ENCODE peak calls at places on chromosomes 13 and 19, in four cellular contexts. One of them, this sample, is unnamed.

GRCh38 chr13:99373436-99373835 is 66.2 kb upstream of the GPR183 start:
- DNase-seq in omental fat pad: no peak
- DNase-seq in CD8-positive, alpha-beta T cell: peak
- DNase-seq in epithelial cell of esophagus: no peak
- DNase-seq in this sample: no peak

GRCh38 chr13:109146912-109147624 is 517.7 kb downstream of the MYO16 start:
- DNase-seq in CD8-positive, alpha-beta T cell: no peak
- DNase-seq in omental fat pad: no peak
- DNase-seq in epithelial cell of esophagus: peak
- DNase-seq in this sample: no peak

GRCh38 chr19:3357731-3358391 is 8.5 kb upstream of the NFIC start:
- DNase-seq in omental fat pad: no peak
- DNase-seq in epithelial cell of esophagus: peak
- DNase-seq in CD8-positive, alpha-beta T cell: no peak
- DNase-seq in this sample: no peak

GRCh38 chr13:27971236-27971645 is 2.1 kb upstream of the CDX2 start:
- DNase-seq in omental fat pad: no peak
- DNase-seq in epithelial cell of esophagus: no peak
- DNase-seq in CD8-positive, alpha-beta T cell: no peak
- DNase-seq in this sample: no peak

GRCh38 chr13:113882266-113882627 is 18.4 kb upstream of the GAS6 start:
- DNase-seq in omental fat pad: no peak
- DNase-seq in epithelial cell of esophagus: no peak
- DNase-seq in CD8-positive, alpha-beta T cell: no peak
- DNase-seq in this sample: no peak

GRCh38 chr19:51716925-51717324 is 6.9 kb downstream of the HAS1 start:
- DNase-seq in CD8-positive, alpha-beta T cell: no peak
- DNase-seq in omental fat pad: no peak
- DNase-seq in epithelial cell of esophagus: no peak
- DNase-seq in this sample: no peak

GRCh38 chr13:64078025-64078424 is 2662.4 kb upstream of the PCDH20 start:
- DNase-seq in epithelial cell of esophagus: no peak
- DNase-seq in omental fat pad: no peak
- DNase-seq in CD8-positive, alpha-beta T cell: no peak
- DNase-seq in this sample: no peak

GRCh38 chr19:6767081-6767356 is 216 bp downstream of the SH2D3A start:
- DNase-seq in CD8-positive, alpha-beta T cell: no peak
- DNase-seq in omental fat pad: no peak
- DNase-seq in epithelial cell of esophagus: peak
- DNase-seq in this sample: no peak

GRCh38 chr13:113883921-113884804 is 20.3 kb upstream of the GAS6 start:
- DNase-seq in omental fat pad: no peak
- DNase-seq in CD8-positive, alpha-beta T cell: no peak
- DNase-seq in epithelial cell of esophagus: no peak
- DNase-seq in this sample: no peak

GRCh38 chr13:98370806-98371553 is 193.9 kb upstream of the RNF113B start:
- DNase-seq in epithelial cell of esophagus: peak
- DNase-seq in CD8-positive, alpha-beta T cell: no peak
- DNase-seq in omental fat pad: no peak
- DNase-seq in this sample: no peak

GRCh38 chr13:107210216-107211010 is 642.5 kb upstream of the ARGLU1 start:
- DNase-seq in epithelial cell of esophagus: no peak
- DNase-seq in CD8-positive, alpha-beta T cell: no peak
- DNase-seq in omental fat pad: no peak
- DNase-seq in this sample: no peak

GRCh38 chr19:56942749-56943148 is 102.2 kb upstream of the PEG3 start:
- DNase-seq in epithelial cell of esophagus: no peak
- DNase-seq in omental fat pad: no peak
- DNase-seq in CD8-positive, alpha-beta T cell: no peak
- DNase-seq in this sample: no peak

GRCh38 chr19:19361075-19361594 is 40.5 kb downstream of the MAU2 start:
- DNase-seq in omental fat pad: peak
- DNase-seq in epithelial cell of esophagus: peak
- DNase-seq in CD8-positive, alpha-beta T cell: peak
- DNase-seq in this sample: peak

DNA sequence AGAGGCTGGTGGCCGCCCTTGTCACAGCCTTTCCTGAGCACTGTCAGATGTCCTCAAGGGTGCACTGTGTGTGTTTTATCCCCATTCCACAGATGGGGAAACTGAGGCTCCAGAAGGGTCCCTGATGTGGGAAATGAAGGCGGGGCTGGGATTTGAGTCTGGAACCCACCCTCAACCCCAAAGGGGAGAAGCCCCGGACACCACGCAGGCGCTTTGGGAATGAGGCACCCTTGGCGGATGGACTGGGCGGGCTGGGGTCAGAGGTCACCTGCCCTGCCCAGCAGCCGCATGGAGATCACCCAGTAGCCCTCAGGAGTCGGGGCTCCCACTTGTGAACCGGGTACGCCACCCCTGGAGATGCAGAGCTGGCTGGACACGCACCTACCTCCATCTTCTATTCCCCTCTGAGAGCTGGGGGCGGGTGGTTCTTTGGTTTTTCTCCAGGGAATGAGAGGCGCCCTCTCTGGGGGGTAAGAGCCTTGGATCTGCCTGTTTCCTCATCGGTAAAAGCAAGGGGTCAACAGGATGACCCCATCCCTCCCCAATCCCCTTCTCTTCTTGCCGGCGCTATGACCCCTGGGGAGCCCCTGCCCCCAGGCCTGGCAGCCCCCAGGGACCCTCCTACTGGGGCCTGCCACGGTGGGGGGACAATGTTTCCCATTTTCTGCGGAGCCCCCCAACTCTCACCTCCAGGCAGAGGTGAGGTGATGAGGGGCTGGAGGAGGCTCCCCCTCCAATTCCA is 8.3 kb upstream of the ONECUT3 start:
- DNase-seq in CD8-positive, alpha-beta T cell: no peak
- DNase-seq in omental fat pad: no peak
- DNase-seq in epithelial cell of esophagus: no peak
- DNase-seq in this sample: no peak
- TF ChIP-seq CTCF in CD8-positive, alpha-beta T cell: no peak
- TF ChIP-seq CTCF in omental fat pad: no peak
- TF ChIP-seq CTCF in epithelial cell of esophagus: no peak
- TF ChIP-seq CTCF in this sample: no peak

DNA sequence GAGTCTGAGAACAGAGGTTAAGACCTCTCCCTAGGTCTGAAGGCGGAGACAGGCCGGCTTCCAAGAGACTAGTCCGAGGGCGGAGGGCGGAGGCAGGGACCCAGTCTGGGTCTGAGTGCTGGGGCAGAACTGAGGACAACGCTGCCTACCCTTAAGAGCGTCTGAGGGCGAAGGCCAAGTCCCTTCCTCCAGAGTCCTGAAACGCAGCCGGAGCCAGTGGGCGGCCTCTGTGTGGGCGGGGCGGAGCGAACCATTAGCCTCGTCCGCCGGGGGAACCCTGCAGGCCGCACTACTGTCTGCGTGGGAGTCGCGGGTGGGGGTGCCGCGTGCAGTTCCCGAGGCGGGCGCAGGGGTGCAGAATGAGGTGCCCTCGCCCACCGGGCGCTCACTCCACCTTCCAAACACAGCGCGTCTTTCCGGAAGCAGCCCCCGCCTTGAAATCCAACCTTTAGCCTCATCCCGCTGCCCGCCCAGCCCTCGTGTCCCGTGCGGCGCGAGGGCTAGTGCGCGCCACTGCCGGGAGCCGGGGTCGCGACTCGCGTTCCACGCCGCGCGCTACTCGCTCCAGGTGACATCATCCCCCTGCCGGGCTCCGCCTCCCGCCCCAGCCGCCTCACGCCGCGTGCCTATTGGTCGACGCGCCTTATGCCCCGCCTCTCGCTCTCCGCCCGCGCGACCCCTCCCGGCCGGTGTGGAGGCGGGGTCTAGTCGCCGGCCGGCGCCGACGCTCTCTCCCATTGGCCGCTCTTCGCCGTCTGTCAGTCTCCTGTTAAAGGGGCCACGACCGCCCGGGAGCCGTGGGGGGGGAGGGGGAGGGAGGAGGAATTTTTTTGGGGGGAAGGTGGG is at the start of gene C19orf73:
- DNase-seq in epithelial cell of esophagus: peak
- DNase-seq in omental fat pad: peak
- DNase-seq in CD8-positive, alpha-beta T cell: peak
- DNase-seq in this sample: peak
- TF ChIP-seq CTCF in epithelial cell of esophagus: no peak
- TF ChIP-seq CTCF in omental fat pad: no peak
- TF ChIP-seq CTCF in CD8-positive, alpha-beta T cell: peak
- TF ChIP-seq CTCF in this sample: no peak

GRCh38 chr13:112614835-112615234 is 26.9 kb upstream of the TUBGCP3 start:
- DNase-seq in epithelial cell of esophagus: no peak
- DNase-seq in omental fat pad: no peak
- DNase-seq in CD8-positive, alpha-beta T cell: no peak
- DNase-seq in this sample: no peak

GRCh38 chr13:112618501-112618900 is 30.5 kb upstream of the TUBGCP3 start:
- DNase-seq in epithelial cell of esophagus: no peak
- DNase-seq in CD8-positive, alpha-beta T cell: no peak
- DNase-seq in omental fat pad: no peak
- DNase-seq in this sample: no peak

GRCh38 chr13:112615391-112615790 is 27.4 kb upstream of the TUBGCP3 start:
- DNase-seq in CD8-positive, alpha-beta T cell: no peak
- DNase-seq in omental fat pad: no peak
- DNase-seq in epithelial cell of esophagus: peak
- DNase-seq in this sample: no peak

GRCh38 chr13:112617754-112618375 is 29.9 kb upstream of the TUBGCP3 start:
- DNase-seq in epithelial cell of esophagus: no peak
- DNase-seq in omental fat pad: no peak
- DNase-seq in CD8-positive, alpha-beta T cell: no peak
- DNase-seq in this sample: no peak

DNA sequence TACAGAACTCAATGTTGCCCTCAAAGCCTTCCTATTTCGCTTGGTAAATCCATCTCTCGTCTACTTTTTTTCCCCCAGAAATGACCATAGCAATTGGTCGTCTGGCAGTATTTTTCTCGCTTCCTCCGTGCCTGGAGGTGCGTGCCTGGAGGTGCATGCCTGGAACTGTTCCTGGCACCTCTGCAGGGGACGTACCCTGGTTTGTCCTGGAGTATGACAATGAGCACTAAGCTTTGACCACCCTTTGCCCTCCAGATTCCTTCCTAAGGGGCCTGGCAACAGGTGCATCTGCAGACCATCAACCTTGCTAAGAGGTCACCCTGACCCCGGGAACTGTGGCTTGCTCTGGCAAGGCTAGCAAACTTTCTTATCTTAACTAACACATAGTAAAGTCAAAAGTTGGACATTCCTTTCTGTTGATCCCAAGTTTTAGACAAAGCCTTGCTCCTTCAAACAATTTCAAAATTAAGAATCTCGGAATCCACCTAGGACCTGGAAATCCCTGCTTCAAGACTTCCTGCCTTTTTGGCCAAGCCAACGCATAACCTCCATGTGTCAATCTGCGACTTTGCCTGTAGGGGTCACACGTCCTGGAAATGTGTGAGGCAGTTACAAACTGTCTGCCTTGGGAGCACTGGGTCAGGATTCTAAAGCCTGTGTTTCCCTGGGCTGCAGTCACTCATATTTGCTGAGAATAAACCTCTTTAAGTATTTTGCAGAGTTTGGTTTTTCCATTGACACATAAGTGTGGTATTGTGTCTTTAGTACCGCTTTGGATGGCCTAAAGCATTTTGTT is 28.8 kb upstream of the TUBGCP3 start:
- DNase-seq in omental fat pad: no peak
- DNase-seq in CD8-positive, alpha-beta T cell: no peak
- DNase-seq in epithelial cell of esophagus: peak
- DNase-seq in this sample: no peak
- TF ChIP-seq CTCF in omental fat pad: no peak
- TF ChIP-seq CTCF in CD8-positive, alpha-beta T cell: peak
- TF ChIP-seq CTCF in epithelial cell of esophagus: peak
- TF ChIP-seq CTCF in this sample: peak

GRCh38 chr13:39110518-39111097 is 72.4 kb downstream of the NHLRC3 start:
- DNase-seq in omental fat pad: no peak
- DNase-seq in epithelial cell of esophagus: no peak
- DNase-seq in CD8-positive, alpha-beta T cell: no peak
- DNase-seq in this sample: no peak
- TF ChIP-seq CTCF in omental fat pad: no peak
- TF ChIP-seq CTCF in epithelial cell of esophagus: no peak
- TF ChIP-seq CTCF in CD8-positive, alpha-beta T cell: no peak
- TF ChIP-seq CTCF in this sample: no peak

GRCh38 chr19:48738557-48739399 is 1.6 kb downstream of the RASIP1 start:
- DNase-seq in epithelial cell of esophagus: peak
- DNase-seq in CD8-positive, alpha-beta T cell: peak
- DNase-seq in omental fat pad: peak
- DNase-seq in this sample: peak
- TF ChIP-seq CTCF in epithelial cell of esophagus: peak
- TF ChIP-seq CTCF in CD8-positive, alpha-beta T cell: no peak
- TF ChIP-seq CTCF in omental fat pad: no peak
- TF ChIP-seq CTCF in this sample: peak

DNA sequence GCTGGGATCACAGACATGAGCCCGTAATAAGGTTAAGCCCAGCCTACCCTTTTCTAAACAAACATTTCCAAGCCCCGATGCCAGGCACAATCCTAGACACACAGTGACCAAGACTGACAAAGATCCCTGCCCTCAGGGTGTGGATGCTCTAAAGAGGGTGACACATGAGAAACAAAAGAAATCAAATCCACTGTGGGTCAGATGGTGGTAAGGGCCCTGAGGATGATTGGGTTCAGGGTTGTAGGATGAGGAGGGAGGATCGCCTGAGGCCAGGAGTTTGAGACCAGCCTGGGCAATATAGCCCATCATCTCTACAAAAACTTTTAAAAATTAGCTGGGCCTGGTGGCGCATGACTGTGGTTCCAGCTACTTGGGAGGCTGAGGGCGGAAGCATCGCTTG is 44.6 kb downstream of the PTPRS start:
- DNase-seq in omental fat pad: no peak
- DNase-seq in epithelial cell of esophagus: no peak
- DNase-seq in CD8-positive, alpha-beta T cell: no peak
- DNase-seq in this sample: no peak
- TF ChIP-seq CTCF in omental fat pad: no peak
- TF ChIP-seq CTCF in epithelial cell of esophagus: no peak
- TF ChIP-seq CTCF in CD8-positive, alpha-beta T cell: no peak
- TF ChIP-seq CTCF in this sample: no peak